ENCODE peak calls at places on chromosomes 7 and 10, in five cellular contexts. C is cardiac fibroblast, X is B cell, S is choroid plexus epithelial cell, I is heart right ventricle. H is an unnamed sample.

GRCh38 chr7:98086231-98086855 is 20.3 kb upstream of the LMTK2 start:
- DNase-seq in C (no peak), X (no peak), S (no peak), I (no peak), H (no peak)

GRCh38 chr10:31652038-31652437 is 276.6 kb downstream of the ARHGAP12 start:
- DNase-seq in C (no peak), X (no peak), S (no peak), I (no peak), H (no peak)

GRCh38 chr10:84329094-84329611 is 764 bp downstream of the CCSER2 start:
- DNase-seq in C (peak; percentile 64), X (no peak), S (peak; percentile 67), I (peak; percentile 17), H (peak; percentile 37)

GRCh38 chr10:6230335-6230734 is 27.6 kb downstream of the PFKFB3 start:
- DNase-seq in C (no peak), X (peak; percentile 18), S (no peak), I (no peak), H (no peak)

GRCh38 chr7:158710651-158711102 is 6.1 kb upstream of the NCAPG2 start:
- DNase-seq in C (peak; percentile 71), X (no peak), S (peak; percentile 97), I (no peak), H (peak; percentile 43)

GRCh38 chr10:96618648-96619047 is 31.8 kb upstream of the TM9SF3 start:
- DNase-seq in C (peak; percentile 29), X (no peak), S (peak; percentile 54), I (peak; percentile 23), H (no peak)

GRCh38 chr10:63699785-63700184 is 178.6 kb downstream of the REEP3 start:
- DNase-seq in C (peak; percentile 81), X (no peak), S (peak; percentile 76), I (no peak), H (no peak)

GRCh38 chr10:80509403-80510161 is 28.1 kb upstream of the SH2D4B start:
- DNase-seq in C (peak; percentile 89), X (no peak), S (peak; percentile 80), I (no peak), H (no peak)

GRCh38 chr7:30727061-30727945 is 24.6 kb upstream of the INMT start:
- DNase-seq in C (no peak), X (peak; percentile 43), S (no peak), I (no peak), H (peak; percentile 33)

DNA sequence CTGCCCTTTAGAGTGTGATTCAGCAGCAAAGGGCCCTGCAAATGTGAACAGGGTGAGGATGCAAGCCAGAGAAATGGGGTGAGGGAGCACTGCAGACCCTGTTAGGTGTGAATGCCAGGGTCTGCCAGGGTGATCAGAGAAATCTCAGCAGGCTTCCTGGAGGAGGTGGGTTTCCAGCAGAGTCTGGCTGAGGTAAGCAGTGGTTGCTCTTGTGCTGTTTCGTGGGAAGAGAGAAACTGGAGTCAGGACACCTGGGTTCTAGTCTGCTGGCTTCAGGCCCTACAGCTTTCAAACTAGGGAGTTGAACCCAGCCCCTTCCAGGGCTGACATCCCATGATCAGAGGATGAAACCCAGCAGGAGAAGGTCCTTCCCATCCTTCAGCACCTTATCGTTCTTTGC is 116.7 kb downstream of the CDH23 start:
- DNase-seq in C (no peak), X (no peak), S (no peak), I (no peak), H (no peak)
- TF ChIP-seq CTCF in C (no peak), X (no peak), S (no peak), I (no peak), H (no peak)

DNA sequence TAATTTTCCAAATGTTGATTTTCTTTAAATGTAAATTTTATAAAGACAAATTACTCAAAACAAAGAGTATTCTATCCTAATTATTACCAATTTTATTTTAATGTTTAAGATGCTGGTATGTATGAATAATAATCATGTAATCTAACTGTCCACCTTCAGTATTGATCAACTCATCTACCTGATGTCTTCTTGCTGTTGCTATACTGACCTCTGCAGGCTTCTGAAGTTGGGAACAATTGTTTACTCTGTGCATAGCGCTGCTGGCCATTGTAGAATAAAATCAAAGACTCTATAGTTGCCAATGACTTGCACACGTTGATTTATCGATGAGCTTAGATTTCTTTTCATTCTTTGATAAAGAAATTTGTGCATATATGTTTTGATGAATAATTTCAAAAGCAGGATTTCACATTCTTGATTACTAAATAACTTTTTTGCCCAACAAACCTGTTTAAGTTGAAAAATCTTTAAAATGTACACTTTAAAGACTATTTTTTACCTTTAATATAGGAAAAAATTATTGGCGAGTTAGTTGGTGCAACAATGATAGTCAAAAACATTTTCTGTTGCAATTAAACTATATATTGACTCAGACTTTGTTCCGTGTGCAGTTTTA is 282.3 kb downstream of the TFEC start:
- DNase-seq in C (no peak), X (no peak), S (peak; percentile 30), I (no peak), H (no peak)
- TF ChIP-seq CTCF in C (no peak), X (no peak), S (peak; percentile 54), I (no peak), H (no peak)

DNA sequence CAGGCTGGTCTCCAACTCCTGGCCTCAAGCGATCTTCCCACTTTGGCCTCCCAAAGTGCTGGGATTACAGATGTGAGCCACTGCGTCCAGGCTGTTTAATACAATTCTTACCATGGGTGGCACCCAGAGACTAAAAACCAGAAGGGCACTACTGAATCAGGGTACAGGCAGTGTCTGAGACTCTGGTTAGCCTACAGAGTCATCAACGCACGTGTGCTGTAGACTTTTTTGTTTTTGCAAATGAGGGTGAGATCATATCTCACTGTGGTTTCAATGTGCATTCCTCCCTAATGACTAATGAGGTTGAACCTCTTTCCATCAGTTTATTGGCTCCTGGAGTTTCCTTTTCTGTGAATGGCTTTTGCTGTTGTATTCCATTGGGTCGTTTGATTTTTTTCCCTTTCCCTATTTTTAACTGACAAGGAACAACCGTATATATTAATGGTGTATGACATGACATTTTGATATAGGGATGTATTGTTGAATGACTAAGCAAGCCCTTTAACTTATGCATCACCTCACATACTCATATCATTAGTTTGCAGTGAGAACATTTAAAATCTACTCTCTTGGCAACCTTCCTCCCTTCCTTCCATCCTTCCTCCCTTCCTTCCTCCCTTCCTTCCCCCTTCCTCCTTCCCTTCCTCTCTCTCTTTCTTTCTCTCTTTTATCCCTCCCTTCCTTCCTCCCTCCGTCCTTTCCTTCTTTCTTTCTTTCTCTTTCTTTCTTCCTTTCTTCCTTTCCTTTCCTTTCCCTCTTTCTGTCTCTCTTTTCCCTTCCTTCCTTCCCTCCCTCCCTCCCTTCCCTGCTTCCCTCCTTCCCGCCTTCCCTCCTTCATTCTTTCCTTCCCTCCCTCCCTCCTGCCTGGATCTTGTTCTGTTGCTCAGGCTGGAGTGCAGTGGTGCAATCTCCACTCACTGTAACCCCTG is 9.3 kb upstream of the TMEM270 start:
- DNase-seq in C (peak; percentile 98), X (no peak), S (peak; percentile 96), I (no peak), H (no peak)
- TF ChIP-seq CTCF in C (no peak), X (no peak), S (no peak), I (no peak), H (no peak)

GRCh38 chr7:514242-514641 is 5.4 kb downstream of the PDGFA start:
- DNase-seq in C (no peak), X (no peak), S (no peak), I (no peak), H (no peak)

GRCh38 chr7:512541-513311 is 6.9 kb downstream of the PDGFA start:
- DNase-seq in C (no peak), X (no peak), S (no peak), I (peak; percentile 44), H (no peak)

GRCh38 chr7:512146-512510 is 7.5 kb downstream of the PDGFA start:
- DNase-seq in C (no peak), X (no peak), S (no peak), I (peak; percentile 14), H (no peak)

GRCh38 chr7:514651-515598 is 4.7 kb downstream of the PDGFA start:
- DNase-seq in C (peak; percentile 66), X (no peak), S (peak; percentile 46), I (peak; percentile 55), H (no peak)

DNA sequence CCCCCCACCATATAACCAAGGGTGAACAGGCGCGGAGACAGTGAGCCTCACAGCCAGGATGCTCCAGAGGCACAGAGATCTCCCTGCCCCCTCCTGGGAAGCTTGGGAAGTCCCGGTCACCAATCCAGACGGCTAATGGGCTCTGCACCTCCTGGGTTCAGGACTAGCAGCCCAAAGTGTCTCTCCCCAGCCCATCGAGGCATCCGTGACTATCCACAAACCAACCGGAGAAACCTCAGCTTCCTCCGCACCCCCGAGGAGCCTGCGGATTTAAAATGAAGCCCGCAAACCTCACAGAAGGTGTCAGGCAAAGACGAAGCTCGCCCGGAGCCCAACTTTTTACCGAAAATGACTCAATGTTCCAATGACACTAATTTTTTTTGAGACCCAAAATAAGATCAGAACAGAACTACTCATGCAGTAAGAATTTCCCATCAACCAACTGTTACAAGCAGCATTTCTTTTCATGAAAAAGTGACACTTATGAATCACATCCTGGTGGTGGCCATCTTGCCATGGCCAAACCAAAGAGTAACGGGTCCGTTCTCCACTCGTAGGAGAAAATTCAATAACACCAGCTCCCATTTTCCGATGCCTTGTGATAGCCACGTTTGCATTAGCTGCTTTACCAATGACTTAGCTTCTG is 6.0 kb downstream of the PDGFA start:
- DNase-seq in C (peak; percentile 83), X (no peak), S (peak; percentile 51), I (no peak), H (no peak)
- TF ChIP-seq CTCF in C (no peak), X (no peak), S (peak; percentile 23), I (no peak), H (no peak)